ENCODE peak calls at places on chromosomes 13 and 19, in six cellular contexts. O is GM23338, E is GM12878, W is K562, Q is H1, P is HepG2. A is an unnamed sample.

GRCh38 chr13:107964356-107964755 is 251.0 kb downstream of the LIG4 start:
- DNase-seq in O (no peak), E (no peak), W (no peak), Q (no peak), P (no peak), A (no peak)

GRCh38 chr19:57813919-57814504 is 701 bp downstream of the ZNF552 start:
- DNase-seq in O (peak), E (no peak), W (peak), Q (no peak), P (peak), A (no peak)

GRCh38 chr13:77300176-77301141 is 26.4 kb downstream of the MYCBP2 start:
- DNase-seq in O (peak), E (no peak), W (no peak), Q (no peak), P (no peak), A (no peak)

GRCh38 chr13:76921516-76921915 is 26.8 kb upstream of the ACOD1 start:
- DNase-seq in O (no peak), E (no peak), W (no peak), Q (no peak), P (no peak), A (no peak)

GRCh38 chr13:29125934-29126424 is 305.8 kb downstream of the MTUS2 start:
- DNase-seq in O (no peak), E (peak), W (no peak), Q (no peak), P (no peak), A (no peak)

GRCh38 chr19:39474139-39474620 is 6.5 kb upstream of the TIMM50 start:
- DNase-seq in O (peak), E (no peak), W (peak), Q (no peak), P (peak), A (peak)

GRCh38 chr13:39804332-39805231 is 149.1 kb downstream of the COG6 start:
- DNase-seq in O (no peak), E (no peak), W (no peak), Q (no peak), P (no peak), A (no peak)

GRCh38 chr19:670609-671075 is 5.5 kb upstream of the FSTL3 start:
- DNase-seq in O (peak), E (no peak), W (no peak), Q (no peak), P (peak), A (peak)

GRCh38 chr19:12497032-12497431 is 12.4 kb upstream of the ZNF709 start:
- DNase-seq in O (no peak), E (no peak), W (no peak), Q (no peak), P (peak), A (no peak)

GRCh38 chr19:46787331-46788100 is 878 bp downstream of the SLC1A5 start:
- DNase-seq in O (peak), E (no peak), W (no peak), Q (no peak), P (peak), A (peak)

GRCh38 chr13:112890316-112891131 is 78.5 kb upstream of the MCF2L start:
- DNase-seq in O (no peak), E (no peak), W (no peak), Q (no peak), P (no peak), A (no peak)

GRCh38 chr19:48332662-48333466 is 7.5 kb downstream of the EMP3 start:
- DNase-seq in O (peak), E (peak), W (peak), Q (no peak), P (peak), A (peak)

GRCh38 chr19:45473366-45474190 is 5.8 kb downstream of the FOSB start:
- DNase-seq in O (peak), E (no peak), W (no peak), Q (no peak), P (no peak), A (no peak)

GRCh38 chr13:79451500-79451962 is 29.4 kb upstream of the NDFIP2 start:
- DNase-seq in O (peak), E (peak), W (peak), Q (no peak), P (no peak), A (peak)

GRCh38 chr19:13974073-13974472 is 21.8 kb downstream of the DCAF15 start:
- DNase-seq in O (peak), E (no peak), W (peak), Q (peak), P (no peak), A (peak)

GRCh38 chr19:18795540-18795939 is 4.4 kb upstream of the COMP start:
- DNase-seq in O (peak), E (no peak), W (no peak), Q (no peak), P (no peak), A (peak)

GRCh38 chr13:97241761-97242160 is 19.6 kb downstream of the MBNL2 start:
- DNase-seq in O (no peak), E (no peak), W (no peak), Q (no peak), P (no peak), A (no peak)

GRCh38 chr19:2171349-2172145 is 7.8 kb downstream of the DOT1L start:
- DNase-seq in O (peak), E (peak), W (peak), Q (no peak), P (peak), A (peak)

GRCh38 chr19:41616785-41617621 is 9.9 kb downstream of the CEACAM4 start:
- DNase-seq in O (peak), E (no peak), W (peak), Q (no peak), P (peak), A (peak)

GRCh38 chr13:97911311-97912138 is 42.0 kb upstream of the IPO5 start:
- DNase-seq in O (peak), E (no peak), W (peak), Q (no peak), P (peak), A (peak)

GRCh38 chr13:104006625-104007061 is 940.4 kb upstream of the SLC10A2 start:
- DNase-seq in O (no peak), E (no peak), W (no peak), Q (no peak), P (no peak), A (no peak)

GRCh38 chr19:36847968-36848367 is 2.7 kb upstream of the ZNF345 start:
- DNase-seq in O (no peak), E (peak), W (no peak), Q (no peak), P (no peak), A (no peak)

GRCh38 chr19:17737690-17738153 is 13.6 kb upstream of the FCHO1 start:
- DNase-seq in O (no peak), E (no peak), W (no peak), Q (no peak), P (no peak), A (no peak)

GRCh38 chr13:61751039-61751438 is 335.4 kb upstream of the PCDH20 start:
- DNase-seq in O (no peak), E (no peak), W (no peak), Q (no peak), P (no peak), A (no peak)

GRCh38 chr19:39498262-39499081 is at the start of gene DLL3:
- DNase-seq in O (peak), E (no peak), W (peak), Q (no peak), P (no peak), A (peak)

GRCh38 chr13:39538826-39539555 is 64.0 kb downstream of the LHFPL6 start:
- DNase-seq in O (no peak), E (no peak), W (no peak), Q (no peak), P (no peak), A (no peak)

GRCh38 chr19:6587093-6587820 is 3.7 kb downstream of the CD70 start:
- DNase-seq in O (peak), E (no peak), W (peak), Q (no peak), P (no peak), A (peak)

GRCh38 chr13:42684226-42684625 is 97.2 kb upstream of the FAM216B start:
- DNase-seq in O (no peak), E (no peak), W (no peak), Q (no peak), P (no peak), A (no peak)

GRCh38 chr19:48351341-48351752 is 12.4 kb downstream of the TMEM143 start:
- DNase-seq in O (peak), E (no peak), W (peak), Q (no peak), P (peak), A (peak)

GRCh38 chr13:114063545-114064515 is 68.6 kb downstream of the RASA3 start:
- DNase-seq in O (no peak), E (no peak), W (peak), Q (no peak), P (no peak), A (no peak)

GRCh38 chr13:51786425-51787010 is 17.4 kb downstream of the DHRS12 start:
- DNase-seq in O (no peak), E (no peak), W (no peak), Q (no peak), P (no peak), A (no peak)

GRCh38 chr19:51000981-51001380 is 423 bp downstream of the KLK8 start:
- DNase-seq in O (peak), E (no peak), W (peak), Q (no peak), P (no peak), A (peak)

GRCh38 chr13:111322916-111323331 is 2.5 kb downstream of the TEX29 start:
- DNase-seq in O (no peak), E (no peak), W (no peak), Q (no peak), P (no peak), A (no peak)

GRCh38 chr19:1690570-1691307 is 38.3 kb upstream of the TCF3 start:
- DNase-seq in O (peak), E (no peak), W (peak), Q (peak), P (no peak), A (peak)

GRCh38 chr19:12858041-12858928 is 20.0 kb downstream of the MAST1 start:
- DNase-seq in O (peak), E (no peak), W (no peak), Q (no peak), P (no peak), A (no peak)

DNA sequence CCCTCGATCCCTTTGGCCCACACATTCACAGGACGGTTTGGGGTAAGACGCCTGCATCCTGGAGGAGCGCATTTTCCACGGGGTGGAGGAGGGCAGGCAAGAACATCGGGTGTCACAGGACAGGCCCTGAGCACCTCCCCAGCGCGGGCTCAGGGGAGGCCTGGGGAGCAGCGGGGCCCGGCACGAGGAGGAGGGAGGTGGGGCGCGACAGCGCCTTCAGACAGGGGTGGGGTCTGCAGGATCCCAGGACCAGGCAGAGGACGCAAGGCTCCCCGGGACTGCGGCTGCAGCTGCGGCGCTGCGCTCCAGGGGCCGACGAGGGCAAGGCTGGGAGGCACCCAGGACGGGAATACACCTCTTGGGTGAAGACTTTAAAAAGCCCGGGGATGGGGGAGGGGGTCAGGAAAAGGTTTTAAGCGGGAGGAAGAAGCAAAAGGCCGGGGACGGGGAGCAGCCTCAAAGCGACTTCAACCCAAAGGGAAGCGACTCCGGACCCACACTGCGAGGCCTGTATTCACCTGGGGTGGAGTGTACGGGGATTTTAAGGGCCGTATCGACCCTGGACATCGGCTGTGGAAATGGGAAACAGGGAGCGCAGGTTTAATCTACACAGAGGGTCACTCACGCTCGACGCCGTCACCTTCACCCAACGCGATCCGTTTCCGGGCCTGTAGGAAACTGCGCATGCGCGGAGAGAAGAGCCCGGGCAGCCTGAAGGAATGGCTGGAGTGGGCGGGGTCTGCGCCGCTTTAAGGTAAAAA is at the start of gene ZNF415:
- DNase-seq in O (peak), E (no peak), W (no peak), Q (peak), P (no peak), A (peak)
- TF ChIP-seq CREB1 in O (no peak), E (no peak), W (no peak), Q (no peak), P (no peak), A (no peak)

DNA sequence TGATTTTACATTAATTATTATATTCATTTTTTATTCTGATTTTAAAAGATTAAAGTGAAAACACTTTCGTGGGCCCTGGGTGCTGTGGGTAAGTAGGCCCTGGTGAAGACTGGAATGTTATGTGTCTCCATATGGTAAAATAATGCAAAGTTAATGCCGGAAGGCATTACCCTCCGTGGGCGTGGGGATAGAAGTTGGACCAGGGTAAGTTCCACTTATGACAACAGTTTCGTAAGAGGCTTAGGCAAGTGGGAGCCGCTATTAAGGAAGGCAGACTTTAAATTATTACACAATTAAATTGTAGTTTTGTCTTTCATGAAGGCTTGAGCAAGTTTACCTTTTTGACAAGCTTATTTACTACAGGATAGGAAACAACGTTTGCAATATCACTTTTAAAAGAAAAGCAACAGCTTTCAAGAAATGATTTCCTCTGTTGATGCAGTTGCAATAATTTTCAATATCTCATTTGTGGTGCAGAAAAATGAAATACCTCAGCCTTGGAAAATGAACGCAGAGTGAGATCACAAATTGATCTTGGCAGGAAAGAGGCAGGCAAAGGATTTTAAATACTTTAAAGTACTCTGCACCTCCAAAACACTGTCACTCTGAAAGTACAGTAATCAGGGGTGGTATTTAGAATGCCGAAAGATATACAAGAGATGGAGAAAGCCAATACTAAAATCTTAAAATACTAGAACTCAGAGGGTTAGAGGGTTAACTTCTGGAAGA is 310.5 kb downstream of the DCT start:
- DNase-seq in O (no peak), E (no peak), W (no peak), Q (no peak), P (no peak), A (no peak)
- TF ChIP-seq CREB1 in O (no peak), E (no peak), W (no peak), Q (no peak), P (no peak), A (no peak)

DNA sequence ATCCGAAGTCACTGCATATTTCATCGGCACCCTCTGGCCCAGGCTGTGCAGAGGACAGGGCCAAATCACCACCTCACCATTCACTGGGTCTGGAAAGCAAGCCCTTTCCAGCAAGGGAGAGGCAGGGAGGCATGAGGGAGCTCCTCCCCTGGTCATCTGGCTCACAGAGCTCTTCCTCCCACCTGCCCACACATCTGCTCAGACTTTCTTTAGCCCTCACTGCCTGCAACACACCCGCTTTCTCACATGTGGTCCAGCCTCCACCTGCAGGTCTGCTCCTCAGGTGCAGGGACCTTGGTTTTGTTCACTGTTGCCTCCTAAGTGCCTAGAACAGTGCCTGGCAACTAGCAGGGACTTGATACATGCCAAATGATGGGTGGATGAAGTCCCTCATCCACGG is 21.0 kb upstream of the SLC35E1 start:
- DNase-seq in O (no peak), E (no peak), W (no peak), Q (no peak), P (no peak), A (no peak)
- TF ChIP-seq CREB1 in O (no peak), E (no peak), W (no peak), Q (no peak), P (no peak), A (no peak)

DNA sequence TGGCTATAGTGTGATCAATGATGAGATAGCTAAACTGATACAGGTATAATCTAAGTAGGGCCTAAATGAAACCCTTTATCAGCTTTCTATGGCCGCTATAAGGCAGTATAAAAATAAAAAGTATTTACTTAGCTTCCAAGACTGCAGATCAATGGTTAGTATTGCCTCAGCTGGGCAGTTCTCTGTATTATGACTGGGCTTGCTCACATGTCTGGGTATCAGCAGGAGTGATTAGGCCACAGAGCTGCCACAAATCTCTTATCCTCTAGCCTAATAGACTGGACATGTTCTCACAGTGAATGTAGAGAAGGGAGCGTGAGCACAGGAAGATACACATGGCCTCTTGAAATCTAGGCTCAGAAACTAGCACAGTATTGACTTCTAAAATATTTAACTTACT is 156.1 kb upstream of the SPRY2 start:
- DNase-seq in O (no peak), E (no peak), W (no peak), Q (no peak), P (no peak), A (no peak)
- TF ChIP-seq CREB1 in O (no peak), E (no peak), W (no peak), Q (no peak), P (no peak), A (no peak)

DNA sequence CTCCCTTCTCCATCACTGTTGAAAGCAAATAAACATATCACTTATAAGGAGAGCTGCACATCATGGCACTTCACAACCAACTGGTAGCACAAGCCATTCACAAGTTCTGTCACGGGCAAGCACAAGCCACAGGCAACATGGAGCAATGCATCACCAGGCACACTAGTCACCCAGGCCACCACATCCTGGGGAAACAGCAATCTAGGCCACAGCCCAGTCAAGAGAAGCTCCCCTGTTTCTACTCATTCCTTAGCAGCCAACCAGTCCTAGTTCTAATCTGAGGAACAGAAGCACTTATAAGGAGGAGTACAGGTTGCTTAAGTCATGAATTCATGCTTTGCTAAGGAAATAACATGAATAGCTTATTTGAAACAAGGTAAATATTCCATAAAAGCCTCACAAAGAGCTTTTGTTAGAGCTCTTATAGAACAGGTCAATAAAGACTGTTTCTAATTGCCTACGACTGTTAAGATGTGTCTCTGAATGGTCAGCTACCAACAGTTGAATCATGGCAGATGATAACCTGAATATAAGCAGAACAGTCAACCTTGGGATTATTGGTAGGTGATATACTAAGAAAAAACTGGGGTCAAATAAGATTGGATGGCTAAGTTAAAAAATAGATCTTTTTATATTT is 169.0 kb downstream of the TBC1D4 start:
- DNase-seq in O (no peak), E (no peak), W (no peak), Q (no peak), P (no peak), A (no peak)
- TF ChIP-seq CREB1 in O (no peak), E (no peak), W (no peak), Q (no peak), P (no peak), A (no peak)

DNA sequence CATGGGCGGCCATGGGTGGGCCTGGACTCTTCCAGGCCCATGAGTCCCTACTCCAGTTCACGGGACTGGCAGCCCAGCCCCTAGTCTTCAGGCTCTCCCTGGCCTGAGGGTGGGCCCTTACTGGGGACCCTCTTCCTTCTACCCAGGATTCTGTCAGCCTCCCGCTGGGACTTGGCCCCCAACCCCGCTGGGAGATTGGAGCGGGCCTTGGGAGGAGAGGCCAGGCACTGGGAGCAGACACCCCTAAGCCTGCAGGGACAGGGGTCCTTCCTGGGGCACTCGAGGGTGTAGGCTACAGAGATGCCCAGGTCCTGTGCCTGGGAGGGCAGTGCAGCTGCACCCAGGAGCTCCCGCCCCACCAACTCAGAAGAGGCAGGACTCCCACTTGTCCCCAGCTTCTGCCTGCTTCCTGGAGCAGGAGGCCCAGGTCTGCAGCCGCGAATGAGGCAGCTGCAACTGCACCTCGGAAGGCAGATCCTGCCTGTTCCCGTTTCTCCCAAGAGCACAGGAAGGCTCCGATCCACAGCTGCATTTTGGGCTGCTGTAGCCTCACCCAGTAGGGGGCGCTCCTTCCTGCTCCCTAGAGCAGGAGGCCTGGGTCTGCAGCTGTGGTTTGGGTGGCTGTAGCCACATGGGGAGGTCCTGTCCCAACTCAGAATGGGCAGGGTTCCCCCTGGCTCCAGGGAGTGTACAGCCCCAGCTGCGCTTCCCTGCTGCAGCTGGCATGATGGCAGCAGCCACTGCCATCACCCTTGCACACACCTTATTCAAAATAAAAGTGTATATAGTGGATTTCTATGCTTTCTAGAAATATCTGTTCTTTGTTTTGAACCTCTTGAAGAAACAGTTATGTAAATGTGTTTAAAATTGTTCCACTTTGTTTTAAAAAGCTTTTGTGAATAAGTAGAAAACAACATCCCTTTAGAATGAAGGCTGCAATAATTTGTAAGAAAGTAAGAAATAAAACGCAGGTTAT is 46.8 kb downstream of the TEX26 start:
- DNase-seq in O (peak), E (no peak), W (peak), Q (peak), P (peak), A (peak)
- TF ChIP-seq CREB1 in O (no peak), E (no peak), W (no peak), Q (no peak), P (no peak), A (no peak)

A was measured in WTC11.